ENCODE peak calls at places on chromosomes 2 and 18, in four cellular contexts. O is IMR-90, A is HepG2, T is K562. L is an unnamed sample.

GRCh38 chr2:140506606-140507005 is 1624.2 kb downstream of the LRP1B start:
- DNase-seq in A (no peak), T (no peak), O (peak), L (no peak)

GRCh38 chr18:63079114-63079513 is 240.5 kb downstream of the BCL2 start:
- DNase-seq in O (no peak), A (no peak), T (no peak), L (no peak)

GRCh38 chr2:225429718-225430117 is 30.2 kb downstream of the NYAP2 start:
- DNase-seq in A (no peak), T (no peak), O (peak), L (no peak)

GRCh38 chr2:216551234-216551633 is 52.6 kb downstream of the RPL37A start:
- DNase-seq in T (no peak), A (peak), O (peak), L (no peak)

GRCh38 chr2:84749442-84749841 is 131.4 kb downstream of the TRABD2A start:
- DNase-seq in A (no peak), O (no peak), T (no peak), L (no peak)

GRCh38 chr2:9748586-9748985 is 94.7 kb upstream of the TAF1B start:
- DNase-seq in A (no peak), T (no peak), O (no peak), L (peak)

GRCh38 chr18:38367473-38367872 is 801.9 kb upstream of the CELF4 start:
- DNase-seq in O (no peak), A (no peak), T (no peak), L (no peak)

GRCh38 chr2:77161009-77161408 is 361.2 kb downstream of the LRRTM4 start:
- DNase-seq in T (no peak), O (peak), A (peak), L (no peak)

GRCh38 chr2:9135804-9136558 is 70.6 kb upstream of the ASAP2 start:
- DNase-seq in O (peak), T (no peak), A (no peak), L (no peak)

GRCh38 chr18:36309436-36310391 is 12.2 kb downstream of the FHOD3 start:
- DNase-seq in T (no peak), O (peak), A (no peak), L (peak)

GRCh38 chr2:99863236-99863913 is 279.0 kb downstream of the AFF3 start:
- DNase-seq in T (no peak), A (no peak), O (peak), L (no peak)

GRCh38 chr18:40813116-40813515 is 1141.9 kb upstream of the PIK3C3 start:
- DNase-seq in T (no peak), O (peak), A (no peak), L (no peak)

GRCh38 chr2:71045151-71045550 is 23.3 kb upstream of the NAGK start:
- DNase-seq in T (no peak), O (no peak), A (no peak), L (no peak)

GRCh38 chr2:198991431-198991830 is 466.3 kb downstream of the SATB2 start:
- DNase-seq in T (no peak), A (no peak), O (no peak), L (no peak)

GRCh38 chr2:145323512-145323911 is 803.6 kb upstream of the ZEB2 start:
- DNase-seq in A (no peak), T (no peak), O (peak), L (no peak)

GRCh38 chr2:36362291-36362690 is 6.7 kb downstream of the CRIM1 start:
- DNase-seq in O (peak), A (no peak), T (no peak), L (no peak)

GRCh38 chr18:68723539-68723938 is 8.6 kb upstream of the TMX3 start:
- DNase-seq in T (no peak), O (no peak), A (no peak), L (no peak)
- TF ChIP-seq MAZ in T (no peak), O (no peak), A (no peak), L (no peak)

GRCh38 chr2:15919716-15920444 is 20.5 kb upstream of the MYCN start:
- DNase-seq in A (no peak), T (no peak), O (no peak), L (no peak)
- TF ChIP-seq CEBPB in A (no peak), T (no peak), O (no peak), L (no peak)

DNA sequence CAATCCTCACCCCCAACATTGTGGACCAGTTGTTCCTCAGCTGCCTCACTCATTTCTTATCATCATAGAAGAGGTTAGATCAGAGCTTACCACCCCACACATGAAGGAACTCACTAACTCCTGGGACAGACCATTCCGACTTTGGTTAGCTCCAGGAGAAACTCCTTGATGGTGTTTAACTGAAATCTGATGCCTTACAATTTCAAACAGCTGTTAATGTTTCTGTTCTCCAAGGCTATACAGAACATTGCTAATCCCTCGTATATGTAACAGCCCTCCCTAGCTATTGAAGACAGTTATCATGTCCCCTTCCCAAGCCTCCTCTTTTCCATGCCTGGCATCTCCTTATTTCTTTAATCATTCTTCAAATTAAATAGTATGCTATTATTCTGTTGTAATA is 14.8 kb downstream of the ERBB4 start:
- DNase-seq in T (no peak), A (no peak), O (no peak), L (no peak)
- TF ChIP-seq MAZ in T (no peak), A (no peak), O (no peak), L (no peak)

DNA sequence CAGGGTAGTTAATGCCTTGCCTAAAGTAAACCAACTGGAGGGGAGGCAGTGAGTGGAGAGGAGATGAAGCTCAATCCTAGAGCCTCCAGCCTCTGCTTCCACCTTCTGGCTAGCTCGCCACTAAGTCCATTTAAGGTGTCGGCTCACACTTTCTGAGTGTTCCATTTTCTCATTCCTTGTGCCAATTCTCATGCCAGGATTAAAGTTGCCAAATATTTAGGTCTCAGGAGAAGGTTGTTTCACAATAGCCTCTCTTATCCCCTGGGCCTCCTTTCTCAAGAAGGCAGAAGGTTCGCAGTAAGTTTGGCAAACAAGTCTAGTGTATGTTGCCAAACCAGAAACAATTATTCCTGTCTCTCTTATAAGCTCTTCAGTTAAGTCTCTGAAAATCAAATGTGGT is 57.2 kb downstream of the TACR1 start:
- DNase-seq in O (no peak), A (no peak), T (no peak), L (peak)
- TF ChIP-seq CEBPB in O (no peak), A (no peak), T (no peak), L (peak)

DNA sequence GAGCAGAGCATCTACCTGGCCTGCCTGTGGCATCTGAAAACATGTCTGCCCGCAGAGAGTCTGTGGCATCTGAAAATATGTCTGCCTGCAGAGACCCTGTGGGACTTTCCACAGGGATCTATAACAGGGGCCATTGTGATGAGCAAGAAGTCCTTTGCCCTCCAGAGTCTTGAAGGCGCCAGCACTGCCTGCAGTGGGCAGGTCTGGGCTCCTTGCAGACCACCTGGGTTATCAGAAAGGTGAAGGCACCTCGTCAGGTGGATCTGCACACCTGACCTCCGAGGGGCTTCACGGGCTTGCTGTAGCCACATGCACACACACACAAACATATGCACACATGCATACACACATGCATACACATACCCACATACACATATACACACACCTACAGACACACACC is 189.5 kb upstream of the HDAC4 start:
- DNase-seq in O (no peak), T (no peak), A (no peak), L (no peak)
- TF ChIP-seq MAZ in O (no peak), T (no peak), A (no peak), L (no peak)